ENCODE peak calls at places on chromosomes 5 and 9, in six cellular contexts. O, B, D, Q, J and W are unnamed samples.

GRCh38 chr5:68628082-68628796 is 412.7 kb downstream of the PIK3R1 start:
- DNase-seq in O (no peak), B (no peak), D (no peak), Q (peak), J (no peak), W (no peak)

GRCh38 chr9:77455312-77455927 is 192.7 kb downstream of the GNA14 start:
- DNase-seq in O (no peak), B (peak), D (no peak), Q (peak), J (no peak), W (peak)

GRCh38 chr5:170863646-170864045 is 1.8 kb downstream of the RANBP17 start:
- DNase-seq in O (no peak), B (no peak), D (peak), Q (no peak), J (no peak), W (peak)

GRCh38 chr5:53399921-53400697 is 80.3 kb upstream of the FST start:
- DNase-seq in O (no peak), B (no peak), D (no peak), Q (no peak), J (no peak), W (peak)

GRCh38 chr9:84296146-84296843 is 44.3 kb downstream of the SLC28A3 start:
- DNase-seq in O (no peak), B (no peak), D (peak), Q (no peak), J (no peak), W (peak)

GRCh38 chr5:132418876-132419275 is 49.4 kb downstream of the SLC22A5 start:
- DNase-seq in O (no peak), B (no peak), D (no peak), Q (no peak), J (no peak), W (no peak)

GRCh38 chr5:142543951-142544753 is 141.7 kb downstream of the FGF1 start:
- DNase-seq in O (no peak), B (no peak), D (peak), Q (peak), J (no peak), W (peak)

GRCh38 chr5:61332369-61332745 is 299 bp downstream of the ZSWIM6 start:
- DNase-seq in O (peak), B (no peak), D (no peak), Q (peak), J (no peak), W (peak)

GRCh38 chr5:153623906-153624765 is 133.7 kb downstream of the GRIA1 start:
- DNase-seq in O (no peak), B (no peak), D (peak), Q (no peak), J (peak), W (no peak)

GRCh38 chr5:39253211-39253610 is 33.8 kb upstream of the FYB1 start:
- DNase-seq in O (no peak), B (no peak), D (peak), Q (no peak), J (no peak), W (no peak)

GRCh38 chr9:21096172-21096900 is 18.6 kb upstream of the IFNB1 start:
- DNase-seq in O (no peak), B (no peak), D (peak), Q (no peak), J (no peak), W (peak)

GRCh38 chr5:175745212-175745611 is 87.3 kb downstream of the HRH2 start:
- DNase-seq in O (no peak), B (no peak), D (no peak), Q (no peak), J (no peak), W (no peak)

GRCh38 chr5:57683036-57683600 is 200.5 kb upstream of the ACTBL2 start:
- DNase-seq in O (no peak), B (no peak), D (peak), Q (no peak), J (no peak), W (no peak)

GRCh38 chr9:12965303-12965702 is 190.5 kb downstream of the LURAP1L start:
- DNase-seq in O (no peak), B (no peak), D (no peak), Q (no peak), J (no peak), W (no peak)

GRCh38 chr5:179312557-179313235 is 32.6 kb downstream of the ADAMTS2 start:
- DNase-seq in O (no peak), B (no peak), D (peak), Q (no peak), J (no peak), W (no peak)

GRCh38 chr5:43227655-43228054 is 35.6 kb downstream of the NIM1K start:
- DNase-seq in O (no peak), B (no peak), D (peak), Q (peak), J (no peak), W (peak)

GRCh38 chr9:33129886-33130284 is 37.3 kb downstream of the B4GALT1 start:
- DNase-seq in O (no peak), B (no peak), D (no peak), Q (no peak), J (no peak), W (no peak)

GRCh38 chr9:117733465-117733864 is 29.3 kb downstream of the TLR4 start:
- DNase-seq in O (no peak), B (no peak), D (no peak), Q (no peak), J (no peak), W (no peak)

GRCh38 chr5:122163151-122164069 is 34.1 kb downstream of the ZNF474 start:
- DNase-seq in O (no peak), B (no peak), D (peak), Q (peak), J (no peak), W (peak)

GRCh38 chr9:137723396-137724113 is 104.8 kb downstream of the EHMT1 start:
- DNase-seq in O (no peak), B (no peak), D (no peak), Q (no peak), J (no peak), W (no peak)

GRCh38 chr5:15499528-15500325 is at the start of gene FBXL7:
- DNase-seq in O (peak), B (peak), D (peak), Q (peak), J (peak), W (peak)

GRCh38 chr5:77993799-77994318 is 217.7 kb upstream of the TBCA start:
- DNase-seq in O (no peak), B (no peak), D (no peak), Q (no peak), J (no peak), W (no peak)

GRCh38 chr5:154498597-154499393 is 20.8 kb upstream of the HAND1 start:
- DNase-seq in O (no peak), B (no peak), D (no peak), Q (peak), J (no peak), W (no peak)

GRCh38 chr5:140174472-140175366 is at the start of gene CYSTM1:
- DNase-seq in O (peak), B (peak), D (peak), Q (peak), J (peak), W (peak)

GRCh38 chr9:87109851-87110250 is 162.5 kb upstream of the GAS1 start:
- DNase-seq in O (no peak), B (no peak), D (peak), Q (no peak), J (no peak), W (no peak)

GRCh38 chr9:68904454-68904853 is 109.5 kb downstream of the PRKACG start:
- DNase-seq in O (no peak), B (no peak), D (no peak), Q (no peak), J (no peak), W (no peak)

GRCh38 chr5:95954716-95955115 is 6.9 kb downstream of the ELL2 start:
- DNase-seq in O (no peak), B (no peak), D (peak), Q (no peak), J (no peak), W (no peak)

GRCh38 chr9:86580688-86581087 is 226.5 kb upstream of the TUT7 start:
- DNase-seq in O (no peak), B (no peak), D (peak), Q (no peak), J (no peak), W (no peak)

GRCh38 chr5:132069561-132069960 is 4.0 kb upstream of the CSF2 start:
- DNase-seq in O (no peak), B (no peak), D (no peak), Q (no peak), J (no peak), W (no peak)

GRCh38 chr9:98806394-98807069 is 938 bp upstream of the GALNT12 start:
- DNase-seq in O (no peak), B (no peak), D (peak), Q (no peak), J (no peak), W (no peak)

GRCh38 chr5:57532513-57533497 is 50.2 kb upstream of the ACTBL2 start:
- DNase-seq in O (no peak), B (no peak), D (peak), Q (peak), J (no peak), W (peak)

GRCh38 chr5:74639538-74640449 is 734 bp downstream of the ENC1 start:
- DNase-seq in O (no peak), B (peak), D (peak), Q (peak), J (peak), W (peak)

GRCh38 chr9:78775889-78776288 is 479.0 kb downstream of the PSAT1 start:
- DNase-seq in O (no peak), B (no peak), D (no peak), Q (no peak), J (no peak), W (no peak)

DNA sequence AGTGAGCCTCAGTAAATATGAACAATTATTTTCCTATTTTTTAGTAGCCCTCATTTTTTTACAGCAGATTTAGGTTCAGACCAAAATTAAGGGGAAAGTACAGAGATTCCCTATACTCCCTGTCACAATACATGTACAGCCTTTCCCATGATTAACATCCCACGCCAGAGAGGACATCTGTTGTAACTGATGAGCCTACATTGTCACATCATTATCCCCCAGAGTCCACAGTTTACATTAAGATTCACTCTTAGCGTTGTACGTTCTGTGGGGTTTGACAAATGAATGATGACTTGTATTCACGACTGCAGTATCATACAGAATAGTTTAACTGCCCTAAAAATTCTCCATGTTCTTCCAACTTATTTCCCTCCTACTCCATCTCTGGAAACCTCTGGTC is 262.3 kb upstream of the MSX2 start:
- DNase-seq in O (no peak), B (no peak), D (no peak), Q (no peak), J (no peak), W (no peak)
- H2BK120ac ChIP-seq in O (no peak), B (no peak), D (no peak), Q (no peak), J (no peak), W (no peak)

DNA sequence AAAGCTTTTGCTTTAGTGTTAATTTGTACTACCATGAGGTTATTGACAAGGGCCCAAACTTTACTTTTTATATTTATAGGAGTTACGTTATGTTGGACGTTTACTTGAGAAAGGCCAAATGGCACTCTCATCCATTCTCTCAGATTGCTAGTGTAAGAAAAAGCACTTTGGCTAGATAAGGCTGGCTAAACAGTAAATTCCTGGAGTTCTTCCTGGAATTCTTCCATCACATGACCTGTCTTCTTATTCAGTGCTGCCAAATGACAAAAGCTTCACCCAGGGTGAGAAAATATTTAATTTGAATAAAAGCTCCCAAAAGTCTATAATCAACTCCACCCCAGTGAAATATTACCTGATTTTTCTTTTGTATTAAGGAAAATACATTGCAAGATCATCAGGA is 1568.9 kb upstream of the ACO1 start:
- DNase-seq in O (no peak), B (no peak), D (no peak), Q (peak), J (no peak), W (no peak)
- H2BK15ac ChIP-seq in O (no peak), B (no peak), D (no peak), Q (no peak), J (no peak), W (no peak)

DNA sequence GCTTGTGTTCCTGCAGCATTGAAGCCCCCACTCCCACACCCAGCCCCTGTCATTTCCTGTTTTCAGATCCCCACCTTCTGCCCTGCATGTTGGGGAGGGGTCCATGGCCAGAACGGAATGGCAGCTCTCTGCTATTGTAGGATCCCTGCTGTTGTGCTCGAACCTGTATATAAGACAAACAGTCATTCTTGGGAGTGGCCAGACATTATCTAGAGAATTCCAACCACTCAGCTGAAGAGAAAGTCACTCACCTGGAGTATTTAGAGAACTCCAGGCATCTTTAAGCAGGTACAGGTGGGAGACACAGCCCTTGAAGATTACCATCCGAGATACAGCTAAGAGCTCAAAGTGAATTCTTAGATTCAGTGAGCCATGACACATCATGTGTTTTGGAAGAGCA is 96.1 kb downstream of the C9orf152 start:
- DNase-seq in O (no peak), B (no peak), D (no peak), Q (peak), J (no peak), W (no peak)
- H2BK120ac ChIP-seq in O (no peak), B (no peak), D (no peak), Q (no peak), J (no peak), W (no peak)

DNA sequence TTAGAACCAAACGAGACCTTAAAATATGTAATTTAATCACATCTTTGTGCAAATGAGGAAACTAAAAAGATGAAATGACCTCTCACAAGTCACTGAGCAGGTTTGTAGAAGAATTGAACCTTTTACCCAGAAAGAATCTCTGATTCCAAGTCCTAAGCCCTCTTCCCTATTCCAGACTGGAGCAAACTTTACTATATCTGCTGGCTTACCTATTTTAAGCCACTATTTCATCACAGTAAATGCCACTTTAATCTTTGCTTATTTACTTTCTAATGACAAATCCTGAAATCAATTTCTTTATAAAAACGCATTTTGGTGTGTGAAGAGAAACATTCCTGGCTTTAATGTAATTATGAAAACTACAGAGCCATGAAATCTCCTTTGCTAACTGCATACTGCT is 121.0 kb downstream of the RAB3C start:
- DNase-seq in O (no peak), B (no peak), D (no peak), Q (no peak), J (no peak), W (no peak)
- H2BK15ac ChIP-seq in O (no peak), B (no peak), D (no peak), Q (no peak), J (no peak), W (no peak)

DNA sequence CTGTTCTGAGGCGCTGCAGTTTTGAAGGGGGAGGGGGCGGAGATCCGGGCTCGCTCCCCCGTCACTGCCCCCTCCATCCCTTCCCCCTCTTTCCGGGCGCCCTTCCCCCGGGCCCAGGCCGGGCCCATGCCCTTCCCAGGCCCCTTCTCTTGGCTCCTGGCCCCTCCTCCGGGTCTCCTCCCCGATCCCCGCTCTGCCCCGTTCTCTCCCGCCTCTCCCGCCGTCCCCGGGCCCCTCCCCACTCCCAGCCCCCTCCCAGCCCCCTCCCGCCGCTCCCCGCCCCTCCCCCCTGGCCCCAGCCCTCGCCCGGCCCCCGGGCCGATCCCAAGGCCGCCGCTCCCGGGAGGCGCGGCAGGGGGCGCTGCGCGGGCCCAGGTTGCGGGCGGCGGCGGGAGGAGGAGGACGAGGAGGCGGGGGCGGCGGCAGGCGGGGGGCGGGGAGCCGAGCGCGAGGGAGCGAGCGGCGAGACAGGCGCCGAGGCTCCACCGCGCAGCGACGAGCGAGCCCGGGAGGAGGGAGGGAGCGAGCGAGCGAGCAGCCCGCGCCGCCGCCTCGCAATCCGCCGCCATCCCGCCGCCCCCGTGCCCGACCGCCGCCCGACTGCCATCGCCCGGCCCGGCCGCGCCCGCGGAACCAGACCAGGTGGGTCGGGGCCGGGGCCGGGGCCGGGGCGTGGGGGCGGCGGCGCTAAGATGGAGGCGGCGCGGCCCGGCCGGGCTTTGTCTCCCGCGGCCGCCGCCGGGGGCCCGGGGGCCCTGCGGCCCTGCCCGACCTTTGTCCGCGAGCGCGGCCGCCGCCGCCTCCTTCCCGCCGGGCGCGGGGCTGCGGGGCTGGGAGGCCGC is at the start of gene PRRC2B:
- DNase-seq in O (peak), B (peak), D (peak), Q (peak), J (peak), W (peak)
- H2BK120ac ChIP-seq in O (peak), B (peak), D (peak), Q (peak), J (peak), W (peak)